ENCODE peak calls at places on chromosomes 12 and 14, in four cellular contexts. C, F, K and V are unnamed samples. For H3K9me3 and H3K4me1, the result is how much of the 10 kb centered on the place peaks cover.

GRCh38 chr12:11681211-11681610 is 31.7 kb downstream of the ETV6 start:
- DNase-seq in C (no peak), K (no peak), F (no peak), V (no peak)

GRCh38 chr12:100926669-100927248 is 132.2 kb downstream of the ANO4 start:
- DNase-seq in K (no peak), C (no peak), F (no peak), V (no peak)

GRCh38 chr14:104898870-104899510 is 25.7 kb upstream of the PLD4 start:
- DNase-seq in C (peak), K (no peak), F (no peak), V (peak)

GRCh38 chr12:123763093-123763492 is 992 bp downstream of the DNAH10 start:
- DNase-seq in F (no peak), K (no peak), C (no peak), V (no peak)

GRCh38 chr14:75259510-75259855 is 19.1 kb upstream of the FOS start:
- DNase-seq in C (no peak), K (no peak), F (no peak), V (peak)

GRCh38 chr12:120677765-120678473 is 9.0 kb upstream of the MLEC start:
- DNase-seq in F (no peak), C (no peak), K (peak), V (no peak)

GRCh38 chr12:11171953-11172675 is 1.1 kb downstream of the SMIM10L1 start:
- DNase-seq in K (no peak), C (no peak), F (no peak), V (peak)

GRCh38 chr12:50188280-50188781 is 21.2 kb upstream of the CERS5 start:
- DNase-seq in F (no peak), C (no peak), K (no peak), V (peak)

GRCh38 chr12:15701721-15702156 is 87.4 kb downstream of the EPS8 start:
- DNase-seq in K (no peak), C (no peak), F (no peak), V (no peak)

GRCh38 chr14:81427348-81428058 is 27.4 kb upstream of the STON2 start:
- DNase-seq in F (no peak), K (peak), C (no peak), V (no peak)

GRCh38 chr14:32567543-32568384 is 238.7 kb downstream of the AKAP6 start:
- DNase-seq in F (no peak), C (no peak), K (no peak), V (no peak)

GRCh38 chr14:77026930-77027537 is 1.5 kb downstream of the IRF2BPL start:
- DNase-seq in F (peak), K (peak), C (no peak), V (peak)

GRCh38 chr12:125125271-125125670 is 60.0 kb downstream of the AACS start:
- DNase-seq in C (no peak), F (no peak), K (no peak), V (no peak)

GRCh38 chr14:69133206-69134125 is 19.5 kb downstream of the DCAF5 start:
- DNase-seq in F (no peak), K (no peak), C (no peak), V (peak)

GRCh38 chr14:36344211-36344610 is 23.8 kb upstream of the MBIP start:
- DNase-seq in K (no peak), C (no peak), F (no peak), V (no peak)

GRCh38 chr12:117473856-117474255 is 112.4 kb upstream of the NOS1 start:
- DNase-seq in C (no peak), F (no peak), K (no peak), V (no peak)

GRCh38 chr12:131035268-131035681 is 81.6 kb downstream of the ADGRD1 start:
- DNase-seq in F (no peak), K (no peak), C (no peak), V (peak)

GRCh38 chr12:39267886-39268285 is 175.0 kb downstream of the KIF21A start:
- DNase-seq in C (no peak), F (no peak), K (no peak), V (no peak)

GRCh38 chr14:91947196-91948184 is at the start of gene FBLN5:
- DNase-seq in C (peak), K (peak), F (no peak), V (peak)

GRCh38 chr12:117105902-117106301 is 6.7 kb upstream of the TESC start:
- DNase-seq in K (no peak), F (peak), C (no peak), V (no peak)

GRCh38 chr12:3205742-3206519 is 128.8 kb downstream of the TSPAN9 start:
- DNase-seq in K (no peak), C (no peak), F (no peak), V (no peak)

GRCh38 chr14:27528328-27528727 is 930.5 kb upstream of the NOVA1 start:
- DNase-seq in F (no peak), C (no peak), K (no peak), V (no peak)

GRCh38 chr14:54252072-54252730 is 144.6 kb upstream of the CDKN3 start:
- DNase-seq in F (no peak), K (no peak), C (peak), V (no peak)

GRCh38 chr14:68790656-68791077 is 2.2 kb downstream of the ZFP36L1 start:
- DNase-seq in C (no peak), F (peak), K (no peak), V (peak)

GRCh38 chr14:76920572-76921175 is 94.5 kb downstream of the LRRC74A start:
- DNase-seq in F (no peak), K (no peak), C (no peak), V (peak)

GRCh38 chr14:105315211-105315721 is 718 bp downstream of the PACS2 start:
- DNase-seq in C (no peak), F (peak), K (no peak), V (peak)

GRCh38 chr12:29155079-29155478 is 6.0 kb downstream of the FAR2 start:
- DNase-seq in F (no peak), K (no peak), C (no peak), V (no peak)

GRCh38 chr14:105891631-105892452 is 365.5 kb downstream of the TMEM121 start:
- DNase-seq in C (no peak), K (peak), F (no peak), V (peak)

GRCh38 chr12:116490481-116490880 is 68.7 kb upstream of the MAP1LC3B2 start:
- DNase-seq in F (no peak), K (no peak), C (no peak), V (no peak)

GRCh38 chr12:109385339-109386078 is 37.8 kb downstream of the MYO1H start:
- DNase-seq in F (peak), K (no peak), C (no peak), V (no peak)

GRCh38 chr12:2111816-2112215 is 59.0 kb downstream of the CACNA1C start:
- DNase-seq in K (no peak), F (no peak), C (no peak), V (no peak)

GRCh38 chr12:52285172-52285745 is 6.1 kb downstream of the KRT81 start:
- DNase-seq in K (no peak), C (no peak), F (no peak), V (peak)

GRCh38 chr14:67940476-67940875 is 120.9 kb downstream of the RAD51B start:
- DNase-seq in C (no peak), F (no peak), K (no peak), V (no peak)

GRCh38 chr14:31206536-31207286 is 882 bp downstream of the HECTD1 start:
- DNase-seq in K (peak), F (peak), C (peak), V (peak)

GRCh38 chr12:726281-727140 is 25.9 kb upstream of the WNK1 start:
- DNase-seq in C (no peak), K (no peak), F (no peak), V (peak)

GRCh38 chr14:100486025-100486828 is 101.0 kb downstream of the BEGAIN start:
- DNase-seq in F (peak), K (peak), C (no peak), V (peak)
- H3K9me3 ChIP-seq in F (under half), K (under half), C (under half), V (under half)

GRCh38 chr14:95248422-95248821 is 71.3 kb downstream of the CLMN start:
- DNase-seq in C (no peak), F (no peak), K (no peak), V (no peak)
- H3K4me1 ChIP-seq in C (under half), F (under half), K (under half), V (under half)

DNA sequence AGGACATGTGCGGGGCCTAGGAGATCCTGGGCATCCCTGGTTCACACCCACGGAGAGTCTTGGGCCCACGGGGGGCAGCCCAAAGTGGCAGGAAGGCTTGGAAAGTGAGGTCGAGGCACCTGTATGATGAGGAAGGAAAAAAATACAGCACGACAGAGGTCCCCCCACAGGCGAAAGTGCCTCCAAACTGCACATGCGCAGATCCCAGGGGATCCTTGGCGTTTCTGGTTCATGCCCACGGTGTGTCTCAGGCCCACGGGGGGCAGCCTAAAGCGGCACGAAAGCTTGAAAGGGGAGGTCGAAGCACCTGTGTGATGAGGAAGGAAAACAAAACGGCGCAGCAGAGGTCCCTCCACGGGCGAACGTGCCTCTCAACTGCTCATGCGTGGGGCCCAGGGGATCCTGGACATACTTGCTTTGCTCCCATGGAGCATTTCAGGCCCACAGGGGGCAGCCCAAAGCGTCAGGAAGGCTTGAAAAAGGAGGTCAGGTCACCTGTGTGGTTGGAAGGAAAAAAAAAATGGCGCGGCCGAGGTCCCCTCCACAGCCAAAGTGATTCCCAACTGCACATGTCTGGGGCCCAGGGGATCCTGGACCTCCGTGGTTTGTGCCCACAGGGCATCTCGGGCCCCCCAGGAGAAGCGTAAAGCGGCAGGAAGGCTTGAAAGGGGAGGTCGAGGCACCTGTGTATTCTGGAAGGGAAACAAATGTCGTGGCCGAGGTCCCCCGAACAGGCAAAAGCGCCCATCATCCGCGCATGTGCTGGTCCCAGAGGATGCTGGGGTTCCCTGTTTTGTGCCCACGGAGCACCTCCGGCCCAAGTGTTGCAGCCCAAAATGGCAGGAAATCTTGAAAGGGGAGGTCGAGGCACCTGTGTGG is 582.6 kb downstream of the ALG10 start:
- DNase-seq in F (no peak), C (no peak), K (no peak), V (no peak)
- H3K9me3 ChIP-seq in F (under half), C (under half), K (half or more), V (under half)

GRCh38 chr14:103548463-103549351 is 13.8 kb downstream of the BAG5 start:
- DNase-seq in F (no peak), K (peak), C (no peak), V (peak)

GRCh38 chr14:103551338-103551762 is 11.1 kb downstream of the BAG5 start:
- DNase-seq in C (no peak), K (peak), F (no peak), V (peak)

GRCh38 chr14:103547941-103548462 is 14.5 kb downstream of the BAG5 start:
- DNase-seq in C (no peak), F (no peak), K (peak), V (peak)

GRCh38 chr14:103550451-103551337 is 11.8 kb downstream of the BAG5 start:
- DNase-seq in F (no peak), C (no peak), K (peak), V (peak)

GRCh38 chr14:103549361-103550311 is 12.8 kb downstream of the BAG5 start:
- DNase-seq in F (no peak), K (peak), C (no peak), V (peak)
- H3K4me1 ChIP-seq in F (under half), K (half or more), C (under half), V (under half)

GRCh38 chr14:25942090-25942489 is 655.7 kb downstream of the NOVA1 start:
- DNase-seq in F (no peak), C (no peak), K (no peak), V (no peak)
- H3K9me3 ChIP-seq in F (under half), C (under half), K (under half), V (under half)

GRCh38 chr12:63298386-63298930 is 147.5 kb upstream of the AVPR1A start:
- DNase-seq in K (no peak), F (no peak), C (no peak), V (no peak)

GRCh38 chr12:63302941-63303536 is 152.0 kb upstream of the AVPR1A start:
- DNase-seq in K (no peak), C (no peak), F (no peak), V (no peak)

GRCh38 chr12:63304844-63305243 is 153.8 kb upstream of the AVPR1A start:
- DNase-seq in C (no peak), F (no peak), K (no peak), V (no peak)

GRCh38 chr12:63302269-63302940 is 151.4 kb upstream of the AVPR1A start:
- DNase-seq in C (no peak), F (no peak), K (no peak), V (no peak)

GRCh38 chr12:63301311-63301710 is 150.3 kb upstream of the AVPR1A start:
- DNase-seq in C (no peak), K (no peak), F (no peak), V (no peak)
- H3K4me1 ChIP-seq in C (under half), K (under half), F (under half), V (under half)

GRCh38 chr14:94764573-94764972 is 5.3 kb downstream of the GSC start:
- DNase-seq in K (no peak), F (no peak), C (no peak), V (no peak)
- H3K9me3 ChIP-seq in K (under half), F (under half), C (under half), V (under half)